ENCODE peak calls at places on chromosomes 16 and 17, in nine cellular contexts. B is BJ, J is AG10803, P is uterus, S is stomach, A is endothelial cell, K is nephron progenitor cell, U is MCF 10A, Q is choroid plexus epithelial cell. X is an unnamed sample.

GRCh38 chr16:3562914-3563480 is 14.2 kb downstream of the NLRC3 start:
- DNase-seq in B (no peak), J (no peak), P (no peak), S (no peak), A (no peak), K (no peak), U (no peak), Q (no peak), X (no peak)

GRCh38 chr17:28033972-28034714 is 8.3 kb upstream of the NLK start:
- DNase-seq in B (peak; percentile 60), J (peak; percentile 82), P (no peak), S (no peak), A (no peak), K (no peak), U (peak; percentile 85), Q (peak; percentile 81), X (no peak)

GRCh38 chr16:27317320-27317719 is 3.5 kb downstream of the IL4R start:
- DNase-seq in B (no peak), J (no peak), P (no peak), S (no peak), A (no peak), K (no peak), U (peak; percentile 72), Q (no peak), X (no peak)

GRCh38 chr17:82241926-82242697 is 13.3 kb downstream of the SLC16A3 start:
- DNase-seq in B (no peak), J (no peak), P (peak; percentile 80), S (no peak), A (no peak), K (no peak), U (peak; percentile 62), Q (peak; percentile 55), X (no peak)

GRCh38 chr16:84885024-84885910 is 65.5 kb downstream of the CRISPLD2 start:
- DNase-seq in B (no peak), J (no peak), P (no peak), S (no peak), A (no peak), K (no peak), U (no peak), Q (peak; percentile 28), X (no peak)

GRCh38 chr16:15856901-15857778 is at the start of gene MYH11:
- DNase-seq in B (no peak), J (no peak), P (peak; percentile 81), S (no peak), A (peak; percentile 17), K (peak; percentile 47), U (no peak), Q (no peak), X (peak; percentile 48)

GRCh38 chr16:24851700-24852099 is 5.9 kb downstream of the SLC5A11 start:
- DNase-seq in B (no peak), J (no peak), P (no peak), S (no peak), A (no peak), K (no peak), U (no peak), Q (no peak), X (no peak)

GRCh38 chr17:16075949-16076348 is 76.3 kb downstream of the TTC19 start:
- DNase-seq in B (no peak), J (no peak), P (no peak), S (no peak), A (no peak), K (no peak), U (no peak), Q (no peak), X (no peak)

GRCh38 chr17:65730711-65731169 is 169.3 kb upstream of the AXIN2 start:
- DNase-seq in B (peak; percentile 79), J (peak; percentile 93), P (peak; percentile 39), S (no peak), A (no peak), K (no peak), U (no peak), Q (peak; percentile 92), X (no peak)

GRCh38 chr16:84960942-84961341 is 50.4 kb downstream of the ZDHHC7 start:
- DNase-seq in B (no peak), J (no peak), P (no peak), S (no peak), A (no peak), K (no peak), U (no peak), Q (no peak), X (no peak)

GRCh38 chr17:50221500-50222480 is 20.4 kb upstream of the COL1A1 start:
- DNase-seq in B (no peak), J (peak; percentile 89), P (peak; percentile 74), S (no peak), A (no peak), K (no peak), U (peak; percentile 93), Q (peak; percentile 86), X (no peak)

GRCh38 chr16:66948034-66948821 is 12.8 kb upstream of the CES3 start:
- DNase-seq in B (no peak), J (no peak), P (no peak), S (peak; percentile 31), A (no peak), K (peak; percentile 32), U (no peak), Q (no peak), X (no peak)

GRCh38 chr17:71329310-71330098 is 791.3 kb upstream of the SOX9 start:
- DNase-seq in B (no peak), J (no peak), P (no peak), S (no peak), A (no peak), K (no peak), U (no peak), Q (no peak), X (no peak)

GRCh38 chr16:61500851-61501250 is 535.4 kb downstream of the CDH8 start:
- DNase-seq in B (no peak), J (no peak), P (no peak), S (no peak), A (no peak), K (no peak), U (no peak), Q (no peak), X (no peak)

GRCh38 chr16:69626256-69626655 is 60.5 kb downstream of the NFAT5 start:
- DNase-seq in B (no peak), J (peak; percentile 56), P (no peak), S (no peak), A (no peak), K (no peak), U (no peak), Q (peak; percentile 50), X (no peak)

GRCh38 chr16:1107731-1108130 is 11.7 kb upstream of the C1QTNF8 start:
- DNase-seq in B (no peak), J (no peak), P (no peak), S (no peak), A (no peak), K (no peak), U (no peak), Q (no peak), X (no peak)
- TF ChIP-seq CTCF in B (no peak), J (no peak), P (no peak), S (no peak), A (no peak), K (no peak), U (no peak), Q (no peak), X (no peak)

DNA sequence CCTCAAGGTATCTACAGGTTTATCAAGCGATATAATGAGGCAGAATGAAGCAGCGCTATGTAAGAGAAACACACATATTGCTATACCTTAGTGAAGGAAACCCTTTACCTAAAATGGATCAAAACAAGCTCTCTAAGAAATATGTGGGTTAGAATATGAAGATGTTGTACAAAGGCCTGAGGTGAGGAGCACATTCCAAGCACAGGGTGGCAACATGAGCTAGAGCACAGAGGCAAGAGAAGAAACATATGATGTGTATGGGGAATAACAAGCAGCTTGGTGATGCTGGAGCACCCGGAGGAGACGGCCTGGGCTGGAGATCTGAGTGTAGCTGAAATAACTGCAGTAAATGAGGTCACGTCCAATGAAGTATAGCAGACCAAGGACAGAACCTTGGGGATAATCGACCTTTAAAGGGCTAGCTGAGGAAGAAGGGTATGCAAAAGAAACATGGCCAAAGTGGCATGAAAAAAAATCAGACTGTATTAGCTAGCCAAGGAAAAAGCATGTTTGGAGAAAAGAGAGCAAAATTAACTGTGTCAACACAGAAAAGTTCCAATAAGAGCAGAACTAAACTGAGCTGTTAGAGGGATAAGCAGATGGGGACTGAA is 44.0 kb downstream of the MARVELD3 start:
- DNase-seq in B (no peak), J (no peak), P (no peak), S (no peak), A (no peak), K (no peak), U (no peak), Q (peak; percentile 50), X (no peak)
- TF ChIP-seq CTCF in B (peak; percentile 24), J (no peak), P (no peak), S (no peak), A (no peak), K (no peak), U (no peak), Q (peak; percentile 51), X (no peak)

GRCh38 chr16:79871906-79872305 is 271.4 kb upstream of the MAF start:
- DNase-seq in B (no peak), J (no peak), P (no peak), S (no peak), A (no peak), K (no peak), U (no peak), Q (no peak), X (no peak)

GRCh38 chr16:79870016-79870886 is 269.7 kb upstream of the MAF start:
- DNase-seq in B (no peak), J (no peak), P (no peak), S (no peak), A (no peak), K (no peak), U (no peak), Q (no peak), X (no peak)

GRCh38 chr16:79876332-79876730 is 275.8 kb upstream of the MAF start:
- DNase-seq in B (no peak), J (no peak), P (no peak), S (no peak), A (no peak), K (no peak), U (no peak), Q (no peak), X (no peak)

GRCh38 chr16:79873825-79874224 is 273.3 kb upstream of the MAF start:
- DNase-seq in B (no peak), J (no peak), P (no peak), S (no peak), A (no peak), K (no peak), U (no peak), Q (no peak), X (no peak)

DNA sequence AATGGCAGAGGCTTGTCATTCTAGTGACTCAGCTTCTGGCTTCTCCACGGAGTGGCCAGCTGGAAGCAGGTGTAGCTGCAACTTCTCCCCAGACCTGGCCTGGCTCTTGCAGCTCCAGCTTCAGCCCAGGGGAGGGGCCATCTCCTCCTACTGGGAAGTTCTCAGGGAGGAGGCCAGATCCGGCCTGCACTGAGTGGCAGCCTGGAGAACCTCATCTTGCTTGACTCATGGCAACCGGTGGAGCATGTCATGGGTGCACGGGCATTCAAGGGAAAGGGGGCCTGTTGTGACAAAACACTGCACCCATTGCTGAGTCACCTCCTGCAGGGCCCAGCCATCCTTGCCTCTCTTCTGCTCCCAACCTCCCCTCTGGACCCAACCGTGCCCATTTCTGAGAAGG is 273.9 kb upstream of the MAF start:
- DNase-seq in B (no peak), J (no peak), P (no peak), S (no peak), A (no peak), K (no peak), U (peak; percentile 80), Q (no peak), X (no peak)
- TF ChIP-seq CTCF in B (no peak), J (no peak), P (no peak), S (no peak), A (no peak), K (no peak), U (no peak), Q (no peak), X (no peak)

GRCh38 chr16:11972128-11972527 is 4.4 kb upstream of the SNX29 start:
- DNase-seq in B (no peak), J (no peak), P (no peak), S (no peak), A (no peak), K (no peak), U (peak; percentile 9), Q (peak; percentile 62), X (no peak)
- TF ChIP-seq CTCF in B (no peak), J (peak; percentile 26), P (no peak), S (peak; percentile 16), A (no peak), K (no peak), U (no peak), Q (peak; percentile 62), X (no peak)